ENCODE peak calls at places on chromosomes 12 and 14, in nine cellular contexts. F is neural progenitor cell, I is GM23248, E is K562, S is fibroblast of lung, N is hepatocyte, Q is H1, M is MM.1S, Y is HCT116. D is an unnamed sample.

GRCh38 chr14:63656194-63656593 is 14.5 kb upstream of the WDR89 start:
- DNase-seq in F (no peak), I (no peak), E (no peak), S (no peak), N (no peak), Q (no peak), M (no peak), Y (no peak), D (no peak)

GRCh38 chr12:10909462-10909861 is at the start of gene TAS2R13:
- DNase-seq in F (no peak), I (no peak), E (no peak), S (no peak), N (no peak), Q (no peak), M (no peak), Y (no peak), D (no peak)

GRCh38 chr12:47017041-47017713 is 62.2 kb upstream of the PCED1B start:
- DNase-seq in F (no peak), I (no peak), E (no peak), S (no peak), N (no peak), Q (no peak), M (no peak), Y (no peak), D (no peak)

GRCh38 chr14:78836777-78837176 is 666.6 kb downstream of the NRXN3 start:
- DNase-seq in F (peak), I (peak), E (peak), S (peak), N (peak), Q (peak), M (peak), Y (peak), D (peak)

GRCh38 chr14:74964787-74965769 is 9.7 kb upstream of the PGF start:
- DNase-seq in F (no peak), I (peak), E (no peak), S (peak), N (no peak), Q (no peak), M (no peak), Y (no peak), D (no peak)

GRCh38 chr14:72186461-72187035 is 254.3 kb downstream of the RGS6 start:
- DNase-seq in F (no peak), I (no peak), E (no peak), S (no peak), N (peak), Q (no peak), M (no peak), Y (no peak), D (no peak)

GRCh38 chr14:70907172-70907995 is at the start of gene PCNX1:
- DNase-seq in F (peak), I (peak), E (peak), S (peak), N (peak), Q (peak), M (peak), Y (peak), D (no peak)

GRCh38 chr14:39555749-39556148 is 123.5 kb upstream of the FBXO33 start:
- DNase-seq in F (no peak), I (no peak), E (no peak), S (no peak), N (no peak), Q (no peak), M (no peak), Y (no peak), D (no peak)

GRCh38 chr14:99884834-99885648 is 91.8 kb downstream of the EML1 start:
- DNase-seq in F (peak), I (peak), E (peak), S (peak), N (peak), Q (no peak), M (peak), Y (peak), D (no peak)

GRCh38 chr12:39764944-39765560 is 145.4 kb upstream of the ABCD2 start:
- DNase-seq in F (peak), I (peak), E (peak), S (peak), N (peak), Q (no peak), M (peak), Y (peak), D (peak)

GRCh38 chr14:98173291-98173690 is 1098.7 kb downstream of the BCL11B start:
- DNase-seq in F (no peak), I (no peak), E (no peak), S (no peak), N (no peak), Q (no peak), M (peak), Y (no peak), D (no peak)

GRCh38 chr12:26863515-26863914 is 30.5 kb upstream of the ITPR2 start:
- DNase-seq in F (peak), I (peak), E (no peak), S (no peak), N (no peak), Q (no peak), M (peak), Y (peak), D (no peak)

GRCh38 chr14:70188292-70188607 is 501 bp downstream of the SLC8A3 start:
- DNase-seq in F (peak), I (peak), E (no peak), S (peak), N (no peak), Q (no peak), M (no peak), Y (no peak), D (no peak)

GRCh38 chr14:35400707-35401421 is 3.7 kb downstream of the NFKBIA start:
- DNase-seq in F (no peak), I (peak), E (no peak), S (no peak), N (peak), Q (no peak), M (no peak), Y (no peak), D (no peak)

GRCh38 chr12:57760347-57760982 is 5.6 kb downstream of the MARCHF9 start:
- DNase-seq in F (peak), I (no peak), E (no peak), S (no peak), N (no peak), Q (no peak), M (no peak), Y (no peak), D (no peak)
- TF ChIP-seq EZH2 in F (no peak), I (no peak), E (no peak), S (no peak), N (no peak), Q (no peak), M (no peak), Y (no peak), D (no peak)

GRCh38 chr14:51093371-51094281 is 1.3 kb downstream of the TRIM9 start:
- DNase-seq in F (peak), I (no peak), E (no peak), S (peak), N (peak), Q (no peak), M (no peak), Y (no peak), D (no peak)
- TF ChIP-seq EZH2 in F (no peak), I (peak), E (no peak), S (peak), N (peak), Q (peak), M (no peak), Y (no peak), D (no peak)

GRCh38 chr14:25134184-25134583 is 84.2 kb upstream of the STXBP6 start:
- DNase-seq in F (no peak), I (no peak), E (no peak), S (no peak), N (no peak), Q (no peak), M (no peak), Y (no peak), D (no peak)

GRCh38 chr14:25136811-25137210 is 86.9 kb upstream of the STXBP6 start:
- DNase-seq in F (peak), I (no peak), E (no peak), S (no peak), N (no peak), Q (no peak), M (no peak), Y (no peak), D (no peak)

GRCh38 chr14:25132094-25132493 is 82.1 kb upstream of the STXBP6 start:
- DNase-seq in F (no peak), I (no peak), E (no peak), S (no peak), N (no peak), Q (no peak), M (no peak), Y (no peak), D (no peak)

GRCh38 chr14:25132734-25133422 is 82.9 kb upstream of the STXBP6 start:
- DNase-seq in F (peak), I (peak), E (peak), S (peak), N (peak), Q (peak), M (peak), Y (no peak), D (no peak)
- TF ChIP-seq EZH2 in F (no peak), I (no peak), E (no peak), S (no peak), N (no peak), Q (no peak), M (no peak), Y (no peak), D (no peak)

DNA sequence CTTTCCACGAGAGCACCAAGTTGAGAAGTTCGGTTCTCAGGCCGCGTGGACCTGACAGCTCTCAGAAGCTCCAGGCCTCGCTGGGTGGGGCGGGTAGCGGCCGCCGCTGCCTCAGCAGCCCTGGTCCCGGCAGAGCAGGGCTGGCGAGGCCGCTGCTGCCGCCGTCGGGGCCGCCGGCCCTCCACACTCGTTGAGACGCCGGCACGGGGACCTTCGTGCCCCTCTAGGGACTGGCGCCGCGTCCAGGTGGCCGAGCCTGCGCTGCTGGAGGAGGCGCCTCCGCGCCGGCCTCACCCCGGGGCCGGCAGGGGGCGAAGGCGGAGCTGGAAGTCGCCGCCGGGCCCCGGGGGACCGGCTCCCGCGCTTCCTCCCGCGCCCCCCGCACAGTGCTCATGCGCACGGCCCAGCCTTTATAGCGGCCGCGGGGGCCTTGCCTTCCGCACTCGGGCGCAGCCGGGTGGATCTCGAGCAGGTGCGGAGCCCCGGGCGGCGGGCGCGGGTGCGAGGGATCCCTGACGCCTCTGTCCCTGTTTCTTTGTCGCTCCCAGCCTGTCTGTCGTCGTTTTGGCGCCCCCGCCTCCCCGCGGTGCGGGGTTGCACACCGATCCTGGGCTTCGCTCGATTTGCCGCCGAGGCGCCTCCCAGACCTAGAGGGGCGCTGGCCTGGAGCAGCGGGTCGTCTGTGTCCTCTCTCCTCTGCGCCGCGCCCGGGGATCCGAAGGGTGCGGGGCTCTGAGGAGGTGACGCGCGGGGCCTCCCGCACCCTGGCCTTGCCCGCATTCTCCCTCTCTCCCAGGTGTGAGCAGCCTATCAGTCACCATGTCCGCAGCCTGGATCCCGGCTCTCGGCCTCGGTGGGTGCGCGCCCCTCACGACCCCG is at the start of gene COCH:
- DNase-seq in F (peak), I (peak), E (peak), S (peak), N (peak), Q (no peak), M (peak), Y (peak), D (no peak)
- TF ChIP-seq EZH2 in F (peak), I (peak), E (no peak), S (peak), N (peak), Q (peak), M (no peak), Y (no peak), D (no peak)

GRCh38 chr12:109900752-109901580 is 892 bp downstream of the TCHP start:
- DNase-seq in F (peak), I (peak), E (peak), S (no peak), N (no peak), Q (no peak), M (no peak), Y (no peak), D (no peak)

GRCh38 chr12:109896188-109896587 is 3.9 kb upstream of the TCHP start:
- DNase-seq in F (no peak), I (no peak), E (no peak), S (no peak), N (no peak), Q (no peak), M (no peak), Y (no peak), D (no peak)

GRCh38 chr12:109902866-109903265 is 2.8 kb downstream of the TCHP start:
- DNase-seq in F (peak), I (no peak), E (no peak), S (no peak), N (no peak), Q (no peak), M (no peak), Y (no peak), D (no peak)

GRCh38 chr12:109897029-109897428 is 3.0 kb upstream of the TCHP start:
- DNase-seq in F (no peak), I (no peak), E (no peak), S (no peak), N (no peak), Q (no peak), M (no peak), Y (no peak), D (no peak)

DNA sequence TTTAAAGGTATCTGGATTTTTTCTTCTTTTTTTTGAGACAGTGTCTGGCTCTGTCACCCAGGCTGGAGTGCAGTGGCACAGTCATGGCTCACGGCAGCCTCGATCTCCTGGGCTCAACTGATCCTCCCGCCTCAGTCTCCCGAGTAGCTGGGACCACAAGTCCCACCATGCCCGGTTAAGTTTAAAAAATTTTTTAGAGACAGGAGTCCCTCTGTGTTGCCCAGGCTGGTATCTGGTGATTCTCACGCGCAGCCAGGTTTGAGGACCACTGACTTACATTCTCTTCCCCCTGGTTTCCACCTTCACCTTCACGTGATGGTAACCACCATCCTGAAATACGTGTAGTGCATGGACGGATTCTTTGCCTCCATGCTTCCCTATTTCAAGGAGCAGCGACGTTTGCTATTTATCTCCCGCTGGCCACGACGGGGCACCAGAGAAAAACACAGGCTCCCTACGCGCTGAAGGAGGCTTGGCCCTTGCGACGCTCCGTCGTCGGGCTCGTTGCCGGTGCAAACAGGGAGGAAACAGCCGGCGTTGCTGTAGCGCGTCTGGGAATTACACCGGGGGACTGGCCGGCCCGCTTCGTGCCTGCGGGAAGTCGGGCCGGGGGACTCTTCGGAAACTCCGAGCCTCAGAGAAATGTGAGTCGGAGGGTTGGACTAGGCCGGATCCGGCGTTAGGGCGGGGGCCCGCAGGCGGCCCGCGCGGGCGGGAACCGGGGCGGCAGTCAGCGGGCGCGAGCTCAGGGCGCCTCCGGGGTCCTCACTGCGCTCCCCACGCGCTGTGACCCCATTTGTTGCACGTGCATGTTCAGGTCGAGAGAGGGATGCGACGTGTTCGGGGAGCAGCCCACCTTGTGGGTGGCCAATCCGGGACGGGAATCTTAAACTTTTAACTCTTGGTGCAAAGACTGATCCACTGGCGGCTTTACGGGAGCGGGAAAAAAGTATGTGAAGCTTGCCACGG is at the start of gene TCHP:
- DNase-seq in F (peak), I (peak), E (peak), S (peak), N (peak), Q (peak), M (peak), Y (peak), D (peak)
- TF ChIP-seq EZH2 in F (peak), I (no peak), E (no peak), S (no peak), N (no peak), Q (peak), M (no peak), Y (no peak), D (no peak)

GRCh38 chr12:66641057-66641456 is 37.8 kb downstream of the GRIP1 start:
- DNase-seq in F (no peak), I (no peak), E (no peak), S (peak), N (no peak), Q (no peak), M (no peak), Y (no peak), D (no peak)
- TF ChIP-seq EZH2 in F (no peak), I (no peak), E (no peak), S (no peak), N (no peak), Q (no peak), M (no peak), Y (no peak), D (no peak)

GRCh38 chr12:71766202-71766601 is 11.5 kb downstream of the RAB21 start:
- DNase-seq in F (no peak), I (no peak), E (no peak), S (no peak), N (no peak), Q (no peak), M (no peak), Y (no peak), D (no peak)
- TF ChIP-seq EZH2 in F (no peak), I (no peak), E (no peak), S (no peak), N (no peak), Q (no peak), M (no peak), Y (no peak), D (no peak)

GRCh38 chr12:118650586-118650960 is 274.2 kb downstream of the SUDS3 start:
- DNase-seq in F (no peak), I (no peak), E (peak), S (no peak), N (no peak), Q (no peak), M (no peak), Y (no peak), D (no peak)

GRCh38 chr12:118645219-118645618 is 268.9 kb downstream of the SUDS3 start:
- DNase-seq in F (peak), I (peak), E (peak), S (no peak), N (peak), Q (no peak), M (peak), Y (no peak), D (no peak)

GRCh38 chr12:118655588-118655987 is 279.2 kb downstream of the SUDS3 start:
- DNase-seq in F (no peak), I (no peak), E (no peak), S (no peak), N (no peak), Q (no peak), M (no peak), Y (no peak), D (no peak)

GRCh38 chr12:118651487-118651886 is 275.1 kb downstream of the SUDS3 start:
- DNase-seq in F (no peak), I (no peak), E (no peak), S (no peak), N (no peak), Q (no peak), M (no peak), Y (no peak), D (no peak)

DNA sequence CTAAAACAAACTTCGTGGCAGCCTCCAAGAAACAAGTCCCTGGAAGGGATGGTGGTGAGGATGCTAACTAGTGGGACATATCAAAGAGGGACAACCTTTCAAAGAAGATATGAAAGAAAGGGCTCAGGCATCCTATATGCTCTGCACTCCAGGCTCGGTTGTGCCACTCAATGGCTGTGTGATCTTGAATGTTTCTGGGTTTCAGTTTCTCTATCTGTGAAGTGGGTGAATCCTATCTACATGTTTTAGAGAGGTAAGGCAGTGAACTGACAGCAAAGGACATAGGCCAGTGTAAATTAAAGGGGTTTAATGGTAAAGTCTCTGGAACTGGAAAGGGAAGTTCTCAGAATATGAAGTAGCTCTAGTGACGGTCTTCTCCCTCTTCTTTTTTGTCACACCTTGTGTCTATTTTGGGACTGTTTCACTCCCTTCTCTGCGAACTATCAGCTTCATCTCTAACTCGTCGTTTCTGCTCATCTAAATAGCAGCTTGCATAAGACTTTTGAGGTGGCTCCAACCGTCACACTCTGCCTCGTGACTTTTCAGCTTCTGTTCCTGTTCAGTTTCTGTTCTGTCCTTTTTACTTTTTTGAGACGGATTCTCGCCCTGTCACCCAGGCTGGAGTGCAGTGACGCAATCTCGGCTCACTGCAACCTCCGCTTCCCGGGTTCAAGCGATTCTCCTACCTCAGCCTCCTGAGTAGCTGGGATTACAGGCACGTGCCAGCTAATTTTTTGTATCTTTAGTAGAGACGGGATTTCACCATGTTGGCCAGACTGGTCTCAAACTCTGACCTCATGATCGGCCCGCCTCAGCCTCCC is 273.6 kb downstream of the SUDS3 start:
- DNase-seq in F (no peak), I (no peak), E (no peak), S (no peak), N (no peak), Q (no peak), M (no peak), Y (no peak), D (no peak)
- TF ChIP-seq EZH2 in F (no peak), I (no peak), E (no peak), S (no peak), N (no peak), Q (no peak), M (no peak), Y (no peak), D (no peak)